ENCODE peak calls at places on chromosomes 7 and 10, in five cellular contexts. K is left ventricle myocardium inferior, U is endodermal cell, L is transverse colon, G is heart left ventricle. Q is an unnamed sample.

GRCh38 chr7:117269417-117269816 is 53.4 kb downstream of the WNT2 start:
- DNase-seq in K (no peak), L (no peak), U (no peak), G (no peak), Q (no peak)

GRCh38 chr10:71597821-71598498 is 121.6 kb downstream of the C10orf105 start:
- DNase-seq in L (peak), K (peak), U (no peak), G (peak), Q (peak)

GRCh38 chr7:105454058-105454739 is 65.5 kb upstream of the SRPK2 start:
- DNase-seq in L (no peak), K (no peak), G (no peak), U (no peak), Q (no peak)

GRCh38 chr10:48602401-48603135 is 2.3 kb downstream of the ARHGAP22 start:
- DNase-seq in G (no peak), U (no peak), L (no peak), K (no peak), Q (no peak)

GRCh38 chr10:49748006-49748405 is 14.1 kb downstream of the OGDHL start:
- DNase-seq in L (no peak), K (no peak), U (no peak), G (peak), Q (no peak)

GRCh38 chr10:68625316-68625921 is 65.3 kb downstream of the TET1 start:
- DNase-seq in U (no peak), G (no peak), L (no peak), K (no peak), Q (no peak)

GRCh38 chr7:126450269-126450671 is 802.5 kb downstream of the GRM8 start:
- DNase-seq in U (no peak), L (no peak), G (no peak), K (no peak), Q (no peak)

GRCh38 chr10:117216611-117217195 is 19.4 kb downstream of the KCNK18 start:
- DNase-seq in L (peak), K (peak), U (peak), G (peak), Q (peak)

GRCh38 chr10:63434866-63435854 is 30.6 kb downstream of the JMJD1C start:
- DNase-seq in K (no peak), G (no peak), L (no peak), U (no peak), Q (no peak)

GRCh38 chr7:75038508-75038907 is 35.1 kb downstream of the RCC1L start:
- DNase-seq in U (no peak), K (no peak), G (no peak), L (no peak), Q (no peak)

GRCh38 chr7:64946772-64947171 is 43.7 kb downstream of the ZNF273 start:
- DNase-seq in K (no peak), G (peak), U (peak), L (no peak), Q (no peak)

GRCh38 chr10:3825244-3825643 is 40.2 kb upstream of the KLF6 start:
- DNase-seq in K (no peak), G (no peak), L (peak), U (no peak), Q (no peak)

GRCh38 chr7:155811895-155812761 is at the start of gene SHH:
- DNase-seq in U (peak), K (no peak), L (no peak), G (peak), Q (peak)

GRCh38 chr10:97861351-97861750 is 11.7 kb downstream of the GOLGA7B start:
- DNase-seq in G (no peak), U (peak), L (no peak), K (no peak), Q (no peak)

GRCh38 chr7:17422966-17423365 is 124.5 kb downstream of the AHR start:
- DNase-seq in K (no peak), G (no peak), L (no peak), U (no peak), Q (no peak)

GRCh38 chr10:63200416-63200815 is 67.3 kb downstream of the NRBF2 start:
- DNase-seq in G (no peak), U (no peak), L (no peak), K (no peak), Q (no peak)

GRCh38 chr10:72069751-72070501 is 18.4 kb downstream of the SPOCK2 start:
- DNase-seq in K (no peak), L (no peak), U (peak), G (peak), Q (peak)

GRCh38 chr10:35448687-35449662 is 112.7 kb downstream of the CCNY start:
- DNase-seq in U (no peak), K (no peak), G (peak), L (no peak), Q (no peak)

GRCh38 chr10:129900825-129901224 is 63.2 kb downstream of the EBF3 start:
- DNase-seq in U (no peak), G (peak), K (no peak), L (no peak), Q (no peak)

GRCh38 chr7:105643384-105643783 is 62.1 kb upstream of the EFCAB10 start:
- DNase-seq in U (peak), K (peak), L (no peak), G (peak), Q (no peak)

GRCh38 chr7:11540271-11540761 is 291.7 kb downstream of the THSD7A start:
- DNase-seq in K (no peak), U (no peak), L (no peak), G (no peak), Q (no peak)

DNA sequence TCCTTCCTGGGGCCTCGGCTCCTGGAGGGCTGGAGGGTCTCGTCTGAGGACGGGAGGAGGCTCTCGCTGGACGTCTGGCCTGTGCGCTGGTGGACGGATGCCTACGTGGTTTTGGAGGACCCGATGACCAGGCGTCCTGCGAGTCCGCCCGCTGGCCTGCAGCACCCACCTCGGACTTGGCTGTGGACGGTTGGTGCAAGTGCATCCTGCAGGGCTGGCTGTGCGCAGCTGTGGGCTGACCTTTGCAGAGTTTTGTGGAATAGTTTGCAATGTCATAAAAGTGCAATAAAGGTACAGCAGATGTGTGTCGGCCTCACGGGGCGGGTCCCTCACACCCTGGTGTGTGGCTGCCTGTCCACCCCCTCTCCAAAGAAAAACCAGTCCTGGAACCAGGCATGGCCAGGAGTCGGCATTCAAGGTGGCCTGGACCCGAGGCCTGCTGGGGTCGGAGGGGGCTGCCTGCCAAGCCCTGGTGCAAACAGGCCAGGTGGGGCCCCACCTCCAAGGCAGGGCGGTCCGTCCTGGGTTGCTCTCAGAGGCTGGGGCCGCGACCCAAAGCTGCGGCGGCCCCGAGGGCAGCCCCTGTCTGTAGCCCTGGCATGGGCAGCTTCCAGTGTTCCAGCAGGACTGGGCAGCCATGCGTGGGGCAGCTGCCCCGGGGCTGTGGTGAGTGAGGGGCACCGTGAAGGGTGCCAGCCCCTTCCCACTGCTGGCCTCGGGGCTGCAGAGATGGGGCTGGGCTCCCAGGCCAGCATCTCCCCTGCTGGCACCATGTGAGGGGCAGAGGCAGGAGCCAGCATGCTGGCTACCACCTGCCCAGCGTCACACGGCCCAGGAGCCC is 29.3 kb upstream of the FOXL3 start:
- DNase-seq in G (peak), U (no peak), L (peak), K (peak), Q (peak)
- H3K4me3 ChIP-seq in G (no peak), U (no peak), L (no peak), K (no peak), Q (no peak)

DNA sequence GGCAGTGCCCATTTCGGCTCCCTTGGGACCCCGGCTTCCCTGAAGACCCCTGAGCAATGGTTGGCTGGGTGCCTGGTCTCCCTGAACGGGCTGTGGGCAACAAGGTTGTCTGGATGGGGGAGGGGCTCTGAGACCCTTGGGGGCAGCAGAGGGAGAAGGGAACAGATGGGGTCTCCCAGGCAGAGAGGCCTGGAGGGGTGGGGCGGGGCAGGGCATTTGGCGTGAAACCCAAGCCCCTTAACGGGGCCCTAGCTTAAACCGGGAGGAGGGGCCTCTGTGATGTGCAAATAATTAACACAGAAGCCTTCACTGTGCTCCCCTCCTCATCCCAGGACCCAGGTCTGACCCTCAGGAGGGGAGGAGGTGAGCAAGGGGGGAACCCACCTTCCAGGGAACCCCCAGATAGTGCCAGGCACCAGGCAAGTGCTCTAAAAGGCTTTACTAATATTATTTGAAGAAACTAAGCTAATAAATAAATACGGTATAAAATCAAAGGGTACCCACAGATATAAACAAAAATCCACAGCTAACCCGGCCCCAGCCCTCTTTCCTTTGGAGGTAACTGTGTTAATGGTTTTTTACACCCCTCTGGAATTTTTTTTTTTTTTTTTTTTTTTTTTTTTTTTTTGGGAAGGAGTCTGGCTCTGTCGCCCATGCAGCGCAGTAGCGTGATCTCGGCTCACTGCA is 170.8 kb downstream of the RNF216 start:
- DNase-seq in G (no peak), U (peak), L (no peak), K (no peak), Q (no peak)
- H3K27ac ChIP-seq in G (no peak), U (no peak), L (no peak), K (no peak), Q (no peak)

DNA sequence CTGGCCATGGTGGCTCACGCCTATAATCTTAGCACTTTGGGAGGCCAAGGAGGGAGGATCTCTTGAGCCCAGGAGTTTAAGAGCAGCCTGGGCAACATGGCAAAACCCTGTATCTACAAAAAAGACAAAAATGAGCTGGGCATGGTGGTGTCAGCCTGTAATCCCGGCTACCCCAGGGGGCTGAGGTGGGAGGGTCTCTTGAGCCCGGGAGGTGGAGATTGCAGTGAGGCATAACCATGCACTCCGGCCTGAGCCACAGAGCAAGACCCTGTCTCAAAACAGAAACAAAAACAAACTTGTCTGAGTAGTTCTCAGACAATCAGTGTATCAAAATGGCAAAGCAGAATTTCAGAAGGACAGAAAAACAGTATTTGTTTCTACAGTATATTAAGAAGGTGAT is 45.2 kb upstream of the BPGM start:
- DNase-seq in L (no peak), U (peak), K (no peak), G (no peak), Q (no peak)
- H3K4me3 ChIP-seq in L (no peak), U (no peak), K (no peak), G (no peak), Q (no peak)

GRCh38 chr7:129535896-129536295 is 33.6 kb downstream of the SMKR1 start:
- DNase-seq in G (no peak), U (no peak), L (no peak), K (no peak), Q (no peak)

GRCh38 chr7:129532375-129532774 is 30.0 kb downstream of the SMKR1 start:
- DNase-seq in U (no peak), K (no peak), L (no peak), G (no peak), Q (no peak)

GRCh38 chr7:129538790-129539189 is 36.5 kb downstream of the SMKR1 start:
- DNase-seq in U (no peak), K (no peak), G (no peak), L (no peak), Q (no peak)

GRCh38 chr7:129540340-129540739 is 38.0 kb downstream of the SMKR1 start:
- DNase-seq in G (no peak), U (peak), K (no peak), L (no peak), Q (no peak)

GRCh38 chr7:129536323-129536722 is 34.0 kb downstream of the SMKR1 start:
- DNase-seq in G (no peak), K (no peak), L (no peak), U (no peak), Q (no peak)
- H3K27ac ChIP-seq in G (no peak), K (no peak), L (no peak), U (no peak), Q (no peak)

GRCh38 chr10:99993994-99994689 is 15.6 kb downstream of the DNMBP start:
- DNase-seq in L (peak), K (peak), U (no peak), G (peak), Q (peak)
- H3K4me3 ChIP-seq in L (no peak), K (no peak), U (no peak), G (no peak), Q (no peak)

Q was measured in lower lobe of right lung.